ENCODE peak calls at places on chromosome 20, in five cellular contexts. E, N, J, G and P are unnamed samples.

GRCh38 chr20:52192296-52193007 is 873 bp upstream of the ZFP64 start:
- DNase-seq in E (no peak), N (peak), J (no peak), G (peak), P (peak)

GRCh38 chr20:7790189-7790588 is 150.1 kb downstream of the HAO1 start:
- DNase-seq in E (no peak), N (no peak), J (no peak), G (no peak), P (no peak)

GRCh38 chr20:60931691-60932090 is 320.4 kb upstream of the CDH4 start:
- DNase-seq in E (no peak), N (no peak), J (no peak), G (no peak), P (no peak)

GRCh38 chr20:62549499-62550086 is 73.8 kb upstream of the GATA5 start:
- DNase-seq in E (no peak), N (no peak), J (no peak), G (no peak), P (no peak)

GRCh38 chr20:46128310-46129151 is 10.4 kb downstream of the CD40 start:
- DNase-seq in E (no peak), N (peak), J (no peak), G (peak), P (peak)

GRCh38 chr20:23596856-23597255 is 8.9 kb downstream of the CST9 start:
- DNase-seq in E (no peak), N (no peak), J (no peak), G (no peak), P (no peak)

GRCh38 chr20:62822788-62823651 is 6.2 kb downstream of the COL9A3 start:
- DNase-seq in E (no peak), N (no peak), J (peak), G (peak), P (no peak)

GRCh38 chr20:57388953-57389694 is 2.1 kb upstream of the RBM38 start:
- DNase-seq in E (no peak), N (peak), J (peak), G (peak), P (peak)

GRCh38 chr20:8720089-8720488 is 348.8 kb upstream of the PLCB4 start:
- DNase-seq in E (no peak), N (no peak), J (no peak), G (no peak), P (no peak)

GRCh38 chr20:13105071-13105470 is 96.3 kb downstream of the SPTLC3 start:
- DNase-seq in E (no peak), N (peak), J (no peak), G (peak), P (no peak)

GRCh38 chr20:62792182-62792939 is 3.9 kb upstream of the MRGBP start:
- DNase-seq in E (no peak), N (no peak), J (peak), G (no peak), P (peak)

GRCh38 chr20:9447182-9447581 is 67.2 kb upstream of the LAMP5 start:
- DNase-seq in E (no peak), N (no peak), J (no peak), G (no peak), P (no peak)

GRCh38 chr20:57714409-57715267 is 4.8 kb upstream of the PMEPA1 start:
- DNase-seq in E (no peak), N (no peak), J (peak), G (no peak), P (peak)

GRCh38 chr20:57713505-57713903 is 3.7 kb upstream of the PMEPA1 start:
- DNase-seq in E (no peak), N (no peak), J (no peak), G (no peak), P (peak)

GRCh38 chr20:61756966-61757677 is 308.6 kb downstream of the TAF4 start:
- DNase-seq in E (no peak), N (no peak), J (no peak), G (no peak), P (no peak)

GRCh38 chr20:23131766-23132165 is 45.6 kb upstream of the CD93 start:
- DNase-seq in E (no peak), N (no peak), J (no peak), G (no peak), P (peak)

GRCh38 chr20:61531553-61532345 is 279.7 kb downstream of the CDH4 start:
- DNase-seq in E (no peak), N (no peak), J (peak), G (no peak), P (peak)

GRCh38 chr20:47701612-47702011 is 83.7 kb downstream of the SULF2 start:
- DNase-seq in E (no peak), N (no peak), J (no peak), G (no peak), P (no peak)

GRCh38 chr20:21053002-21053762 is 53.0 kb downstream of the LINC00237 start:
- DNase-seq in E (no peak), N (no peak), J (no peak), G (peak), P (no peak)

GRCh38 chr20:47741669-47742345 is 43.5 kb downstream of the SULF2 start:
- DNase-seq in E (no peak), N (no peak), J (no peak), G (no peak), P (no peak)

GRCh38 chr20:24236204-24236603 is 233.2 kb upstream of the SYNDIG1 start:
- DNase-seq in E (no peak), N (no peak), J (no peak), G (no peak), P (no peak)

GRCh38 chr20:32966382-32966781 is 37.9 kb downstream of the SUN5 start:
- DNase-seq in E (no peak), N (no peak), J (no peak), G (no peak), P (no peak)

GRCh38 chr20:17491488-17491887 is 39.7 kb downstream of the BFSP1 start:
- DNase-seq in E (no peak), N (no peak), J (no peak), G (no peak), P (no peak)

GRCh38 chr20:41300383-41300782 is 17.1 kb downstream of the ZHX3 start:
- DNase-seq in E (no peak), N (no peak), J (no peak), G (peak), P (no peak)

GRCh38 chr20:13745784-13746183 is 38.9 kb downstream of the ESF1 start:
- DNase-seq in E (no peak), N (no peak), J (no peak), G (no peak), P (no peak)

GRCh38 chr20:3603108-3603507 is 60.1 kb downstream of the GFRA4 start:
- DNase-seq in E (no peak), N (no peak), J (no peak), G (no peak), P (no peak)

GRCh38 chr20:45835230-45836224 is 1.9 kb downstream of the SNX21 start:
- DNase-seq in E (no peak), N (no peak), J (peak), G (no peak), P (no peak)

GRCh38 chr20:41339957-41340326 is 679 bp upstream of the LPIN3 start:
- DNase-seq in E (peak), N (peak), J (peak), G (peak), P (peak)

GRCh38 chr20:34624628-34625027 is 52.3 kb downstream of the PIGU start:
- DNase-seq in E (no peak), N (no peak), J (no peak), G (peak), P (no peak)

GRCh38 chr20:62025394-62025793 is 40.3 kb downstream of the TAF4 start:
- DNase-seq in E (no peak), N (no peak), J (no peak), G (no peak), P (peak)

GRCh38 chr20:37330316-37330715 is 15.6 kb upstream of the SRC start:
- DNase-seq in E (no peak), N (no peak), J (no peak), G (no peak), P (no peak)
- H2BK5ac ChIP-seq in E (no peak), N (peak), J (no peak), G (no peak), P (no peak)

GRCh38 chr20:37335642-37336368 is 10.1 kb upstream of the SRC start:
- DNase-seq in E (no peak), N (no peak), J (peak), G (no peak), P (no peak)

GRCh38 chr20:37331060-37331857 is 14.7 kb upstream of the SRC start:
- DNase-seq in E (no peak), N (no peak), J (no peak), G (no peak), P (no peak)

GRCh38 chr20:37334450-37334849 is 11.5 kb upstream of the SRC start:
- DNase-seq in E (no peak), N (no peak), J (no peak), G (no peak), P (no peak)

GRCh38 chr20:37333130-37333847 is 12.7 kb upstream of the SRC start:
- DNase-seq in E (no peak), N (no peak), J (no peak), G (no peak), P (no peak)

DNA sequence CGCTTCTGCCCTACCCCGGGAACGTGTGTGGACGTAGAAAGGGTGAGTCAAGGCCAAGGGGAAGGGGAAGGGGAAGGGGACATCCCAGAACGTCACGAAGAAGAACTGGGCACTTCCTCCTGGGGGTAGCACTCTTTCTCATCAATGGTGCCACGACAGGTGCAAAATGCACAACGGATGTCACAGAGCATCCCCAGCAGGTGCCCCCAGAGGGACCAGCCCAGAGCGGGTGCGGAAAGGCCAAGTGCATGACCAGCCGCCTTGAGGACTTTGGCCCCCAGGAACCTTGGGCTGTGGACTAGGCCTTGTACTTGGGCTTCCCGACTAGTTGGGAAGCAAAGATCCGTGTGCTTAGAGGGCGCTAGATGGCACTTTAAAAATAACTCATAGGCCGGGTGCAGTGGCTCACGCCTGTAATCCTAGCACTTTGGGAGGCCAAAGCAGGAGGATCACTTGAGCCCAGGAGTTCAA is 12.1 kb upstream of the SRC start:
- DNase-seq in E (no peak), N (no peak), J (no peak), G (no peak), P (no peak)
- H2BK5ac ChIP-seq in E (peak), N (no peak), J (no peak), G (no peak), P (no peak)

GRCh38 chr20:53751394-53752368 is 158.0 kb upstream of the ZNF217 start:
- DNase-seq in E (no peak), N (no peak), J (no peak), G (no peak), P (peak)

GRCh38 chr20:53749499-53749898 is 155.9 kb upstream of the ZNF217 start:
- DNase-seq in E (no peak), N (no peak), J (no peak), G (no peak), P (no peak)

GRCh38 chr20:53750827-53751393 is 157.3 kb upstream of the ZNF217 start:
- DNase-seq in E (no peak), N (no peak), J (peak), G (peak), P (peak)

GRCh38 chr20:53748821-53749402 is 155.3 kb upstream of the ZNF217 start:
- DNase-seq in E (no peak), N (no peak), J (peak), G (no peak), P (peak)

DNA sequence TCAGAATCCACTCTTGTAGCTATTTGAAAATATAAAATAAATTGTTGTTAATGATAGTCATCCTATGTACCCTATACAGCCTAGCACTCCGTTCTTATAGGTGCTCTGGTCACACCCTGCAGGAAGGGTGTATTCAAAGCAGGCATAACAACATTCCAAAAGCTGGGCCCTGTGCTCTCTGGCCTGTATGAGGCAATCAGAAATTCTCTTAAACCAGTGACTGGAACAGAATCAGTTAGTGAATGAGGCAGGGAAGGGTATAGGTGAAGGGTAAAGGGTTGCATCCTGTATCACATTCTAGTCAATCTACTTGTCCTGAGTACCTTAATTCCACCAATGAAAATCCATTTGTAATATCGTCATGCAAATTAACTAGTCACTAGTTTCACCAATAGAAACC is 154.5 kb upstream of the ZNF217 start:
- DNase-seq in E (no peak), N (no peak), J (no peak), G (no peak), P (no peak)
- H2BK5ac ChIP-seq in E (no peak), N (no peak), J (no peak), G (no peak), P (no peak)

DNA sequence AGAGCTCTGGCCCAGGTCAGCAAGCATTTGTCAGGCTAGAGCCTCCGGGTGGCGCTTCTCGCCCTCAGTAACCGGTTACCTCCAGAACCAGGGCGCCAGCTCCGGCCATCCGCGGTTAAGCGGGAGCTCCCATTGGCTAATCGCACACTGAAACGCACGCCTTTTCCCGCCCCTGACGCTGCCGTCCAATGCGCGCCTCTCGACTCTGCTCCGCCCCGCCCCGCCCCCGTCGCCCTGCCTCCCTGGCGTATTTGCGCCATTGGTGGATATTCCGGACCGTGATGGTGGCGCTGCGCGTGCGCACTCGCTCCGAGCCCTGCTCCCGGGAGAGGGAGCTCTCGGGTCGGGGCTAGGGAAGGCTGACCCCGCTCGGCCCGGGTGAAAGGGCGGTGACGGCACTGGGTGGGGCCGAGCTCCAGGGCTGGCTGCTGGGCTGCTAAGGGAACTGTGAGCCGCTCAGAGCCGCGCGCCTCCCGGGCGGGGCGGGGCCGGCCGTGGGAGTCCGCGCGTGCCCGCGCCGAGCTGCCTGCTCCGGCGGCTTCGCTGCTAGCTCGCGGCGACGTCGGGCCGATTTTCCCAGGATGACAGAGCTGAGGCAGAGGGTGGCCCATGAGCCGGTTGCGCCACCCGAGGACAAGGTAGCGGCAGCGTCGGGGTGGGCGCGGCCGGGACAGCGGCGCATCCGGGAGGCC is at the start of gene CDS2:
- DNase-seq in E (peak), N (peak), J (peak), G (peak), P (peak)
- H2BK5ac ChIP-seq in E (peak), N (peak), J (peak), G (peak), P (no peak)

DNA sequence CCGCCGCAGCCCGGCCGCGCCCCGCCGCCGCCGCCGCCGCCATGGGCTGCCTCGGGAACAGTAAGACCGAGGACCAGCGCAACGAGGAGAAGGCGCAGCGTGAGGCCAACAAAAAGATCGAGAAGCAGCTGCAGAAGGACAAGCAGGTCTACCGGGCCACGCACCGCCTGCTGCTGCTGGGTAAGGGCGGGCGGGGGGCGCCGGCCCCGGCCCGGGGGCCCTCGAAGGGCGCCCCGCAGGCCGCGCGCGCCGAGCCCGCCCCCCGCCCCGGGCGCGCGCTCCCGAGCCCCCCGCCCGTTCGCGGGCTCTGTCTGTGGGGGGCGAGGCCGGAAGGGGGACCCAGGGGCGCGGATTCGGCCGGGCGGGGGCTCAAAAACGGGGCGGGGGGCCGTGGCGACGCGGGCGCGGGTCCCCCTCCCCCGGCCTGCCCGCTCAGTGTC is 39.2 kb downstream of the GNAS start:
- DNase-seq in E (no peak), N (peak), J (no peak), G (peak), P (peak)
- H2BK5ac ChIP-seq in E (peak), N (peak), J (peak), G (peak), P (peak)

DNA sequence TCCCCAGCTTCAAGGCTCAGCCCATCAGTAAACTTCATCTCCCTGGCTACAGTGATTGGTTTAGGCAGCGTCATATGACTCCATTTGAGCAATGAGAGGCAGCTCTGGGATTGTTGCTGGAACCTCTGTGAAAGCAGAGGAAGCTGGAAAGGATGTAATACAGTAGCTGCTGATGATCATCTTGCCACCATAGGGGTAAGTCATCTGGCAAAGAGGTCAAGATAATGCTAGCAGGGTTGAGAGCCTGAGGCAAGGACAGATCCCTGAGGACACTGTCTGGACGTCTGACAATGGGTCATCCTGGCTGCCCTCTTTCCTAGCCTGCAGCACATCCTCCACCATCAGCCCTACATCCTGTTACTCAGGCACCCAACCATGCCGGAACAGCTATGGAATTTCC is 25.5 kb upstream of the FKBP1A start:
- DNase-seq in E (no peak), N (no peak), J (peak), G (no peak), P (peak)
- H2BK5ac ChIP-seq in E (no peak), N (no peak), J (peak), G (no peak), P (no peak)

DNA sequence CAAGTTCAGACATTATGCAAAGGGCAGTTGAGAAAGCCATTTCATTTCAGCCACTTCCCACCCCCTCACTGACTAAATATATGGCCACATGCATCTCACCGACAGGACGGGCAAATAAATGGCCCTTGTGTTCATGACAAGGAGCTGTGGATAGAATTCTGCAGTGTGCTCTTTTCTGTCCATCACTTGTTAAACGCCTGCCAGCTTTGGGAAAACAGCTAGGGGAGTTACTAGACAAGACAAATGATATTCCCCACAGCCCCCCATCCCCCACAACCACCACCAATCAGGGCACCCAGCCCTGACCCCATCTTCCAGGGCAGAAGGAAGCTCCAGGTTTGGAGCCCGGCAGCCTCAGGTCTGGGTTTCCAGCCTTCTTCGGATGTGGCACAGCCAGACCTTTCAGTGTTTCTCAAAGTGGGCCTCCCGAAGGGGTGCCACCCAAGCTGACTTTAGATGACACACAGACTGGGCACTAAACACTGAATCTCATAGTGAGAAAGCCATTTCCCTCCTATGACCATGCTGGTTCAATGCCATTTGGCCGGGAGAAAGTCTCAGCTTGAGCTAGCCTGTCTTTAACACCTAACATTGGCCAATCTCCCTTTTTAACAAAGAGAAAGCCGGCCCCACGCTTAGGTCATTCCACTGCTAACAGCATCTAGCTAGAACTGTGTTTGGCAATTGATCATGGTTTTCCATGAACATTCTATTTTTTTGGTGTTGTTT is 4.0 kb upstream of the RIPOR3 start:
- DNase-seq in E (no peak), N (no peak), J (no peak), G (no peak), P (no peak)
- H2BK5ac ChIP-seq in E (peak), N (no peak), J (peak), G (no peak), P (no peak)

GRCh38 chr20:44532248-44532980 is 10.5 kb upstream of the SERINC3 start:
- DNase-seq in E (no peak), N (no peak), J (no peak), G (no peak), P (no peak)
- H2BK5ac ChIP-seq in E (no peak), N (peak), J (no peak), G (no peak), P (no peak)

GRCh38 chr20:2145376-2145775 is 43.7 kb downstream of the STK35 start:
- DNase-seq in E (no peak), N (no peak), J (peak), G (peak), P (no peak)

GRCh38 chr20:2151805-2152727 is 50.4 kb downstream of the STK35 start:
- DNase-seq in E (no peak), N (no peak), J (peak), G (no peak), P (peak)

GRCh38 chr20:2149507-2149906 is 47.9 kb downstream of the STK35 start:
- DNase-seq in E (no peak), N (no peak), J (peak), G (no peak), P (peak)

GRCh38 chr20:2146080-2146867 is 44.6 kb downstream of the STK35 start:
- DNase-seq in E (no peak), N (no peak), J (no peak), G (no peak), P (no peak)

GRCh38 chr20:2150660-2151059 is 49.0 kb downstream of the STK35 start:
- DNase-seq in E (no peak), N (no peak), J (no peak), G (no peak), P (no peak)
- H2BK5ac ChIP-seq in E (no peak), N (no peak), J (no peak), G (no peak), P (no peak)